ENCODE peak calls at places on chromosomes 7 and 10, in six cellular contexts. One of them, this sample, is unnamed.

GRCh38 chr10:98172495-98172894 is 38.0 kb downstream of the R3HCC1L start:
- DNase-seq in fibroblast of mammary gland: no peak
- DNase-seq in RCC 7860: no peak
- DNase-seq in NT2/D1: no peak
- DNase-seq in AML-193: no peak
- DNase-seq in bronchial epithelial cell: no peak
- DNase-seq in this sample: no peak

GRCh38 chr10:21929070-21929469 is 74.5 kb downstream of the DNAJC1 start:
- DNase-seq in fibroblast of mammary gland: no peak
- DNase-seq in RCC 7860: no peak
- DNase-seq in NT2/D1: no peak
- DNase-seq in AML-193: no peak
- DNase-seq in bronchial epithelial cell: peak; percentile 21
- DNase-seq in this sample: no peak

GRCh38 chr7:96388620-96389383 is 66.9 kb upstream of the SLC25A13 start:
- DNase-seq in fibroblast of mammary gland: peak; percentile 74
- DNase-seq in RCC 7860: peak; percentile 97
- DNase-seq in NT2/D1: peak; percentile 16
- DNase-seq in AML-193: no peak
- DNase-seq in bronchial epithelial cell: peak; percentile 81
- DNase-seq in this sample: no peak

GRCh38 chr10:97131702-97132101 is 54.1 kb downstream of the SLIT1 start:
- DNase-seq in fibroblast of mammary gland: no peak
- DNase-seq in RCC 7860: no peak
- DNase-seq in NT2/D1: no peak
- DNase-seq in AML-193: no peak
- DNase-seq in bronchial epithelial cell: no peak
- DNase-seq in this sample: no peak

GRCh38 chr10:32160866-32161265 is 104.6 kb upstream of the KIF5B start:
- DNase-seq in fibroblast of mammary gland: no peak
- DNase-seq in RCC 7860: no peak
- DNase-seq in NT2/D1: no peak
- DNase-seq in AML-193: no peak
- DNase-seq in bronchial epithelial cell: no peak
- DNase-seq in this sample: no peak

GRCh38 chr7:48389977-48390376 is 218.7 kb downstream of the ABCA13 start:
- DNase-seq in fibroblast of mammary gland: peak; percentile 74
- DNase-seq in RCC 7860: no peak
- DNase-seq in NT2/D1: no peak
- DNase-seq in AML-193: peak; percentile 77
- DNase-seq in bronchial epithelial cell: peak; percentile 95
- DNase-seq in this sample: no peak

GRCh38 chr7:103141753-103142404 is 7.0 kb downstream of the NAPEPLD start:
- DNase-seq in fibroblast of mammary gland: no peak
- DNase-seq in RCC 7860: peak; percentile 59
- DNase-seq in NT2/D1: no peak
- DNase-seq in AML-193: no peak
- DNase-seq in bronchial epithelial cell: peak; percentile 58
- DNase-seq in this sample: no peak

GRCh38 chr7:39979406-39980073 is 29.5 kb downstream of the CDK13 start:
- DNase-seq in fibroblast of mammary gland: no peak
- DNase-seq in RCC 7860: no peak
- DNase-seq in NT2/D1: no peak
- DNase-seq in AML-193: no peak
- DNase-seq in bronchial epithelial cell: no peak
- DNase-seq in this sample: no peak

GRCh38 chr7:155951554-155952158 is 139.4 kb upstream of the SHH start:
- DNase-seq in fibroblast of mammary gland: peak; percentile 61
- DNase-seq in RCC 7860: peak; percentile 97
- DNase-seq in NT2/D1: no peak
- DNase-seq in AML-193: no peak
- DNase-seq in bronchial epithelial cell: peak; percentile 98
- DNase-seq in this sample: no peak

GRCh38 chr7:104225441-104225840 is 17.6 kb upstream of the ORC5 start:
- DNase-seq in fibroblast of mammary gland: no peak
- DNase-seq in RCC 7860: no peak
- DNase-seq in NT2/D1: no peak
- DNase-seq in AML-193: no peak
- DNase-seq in bronchial epithelial cell: no peak
- DNase-seq in this sample: no peak

GRCh38 chr10:35563266-35563891 is 41.8 kb upstream of the GJD4 start:
- DNase-seq in fibroblast of mammary gland: peak; percentile 81
- DNase-seq in RCC 7860: peak; percentile 51
- DNase-seq in NT2/D1: peak; percentile 42
- DNase-seq in AML-193: peak; percentile 52
- DNase-seq in bronchial epithelial cell: peak; percentile 65
- DNase-seq in this sample: peak; percentile 28

GRCh38 chr7:157688439-157689268 is 351.9 kb downstream of the DNAJB6 start:
- DNase-seq in fibroblast of mammary gland: no peak
- DNase-seq in RCC 7860: no peak
- DNase-seq in NT2/D1: no peak
- DNase-seq in AML-193: no peak
- DNase-seq in bronchial epithelial cell: no peak
- DNase-seq in this sample: no peak

GRCh38 chr10:86520871-86521619 is 547 bp downstream of the WAPL start:
- DNase-seq in fibroblast of mammary gland: peak; percentile 54
- DNase-seq in RCC 7860: peak; percentile 29
- DNase-seq in NT2/D1: no peak
- DNase-seq in AML-193: peak; percentile 21
- DNase-seq in bronchial epithelial cell: peak; percentile 42
- DNase-seq in this sample: no peak

GRCh38 chr10:96500050-96500449 is 13.7 kb downstream of the TLL2 start:
- DNase-seq in fibroblast of mammary gland: no peak
- DNase-seq in RCC 7860: no peak
- DNase-seq in NT2/D1: no peak
- DNase-seq in AML-193: no peak
- DNase-seq in bronchial epithelial cell: no peak
- DNase-seq in this sample: no peak

GRCh38 chr7:78130443-78131200 is 332.0 kb downstream of the PHTF2 start:
- DNase-seq in fibroblast of mammary gland: no peak
- DNase-seq in RCC 7860: no peak
- DNase-seq in NT2/D1: no peak
- DNase-seq in AML-193: no peak
- DNase-seq in bronchial epithelial cell: no peak
- DNase-seq in this sample: no peak

GRCh38 chr10:5089869-5090268 is 4.3 kb upstream of the AKR1C3 start:
- DNase-seq in fibroblast of mammary gland: peak; percentile 51
- DNase-seq in RCC 7860: no peak
- DNase-seq in NT2/D1: no peak
- DNase-seq in AML-193: peak; percentile 43
- DNase-seq in bronchial epithelial cell: peak; percentile 93
- DNase-seq in this sample: no peak

GRCh38 chr7:55177068-55177530 is 158.3 kb downstream of the EGFR start:
- DNase-seq in fibroblast of mammary gland: no peak
- DNase-seq in RCC 7860: peak; percentile 89
- DNase-seq in NT2/D1: no peak
- DNase-seq in AML-193: no peak
- DNase-seq in bronchial epithelial cell: no peak
- DNase-seq in this sample: no peak

GRCh38 chr7:149772236-149772820 is 1.1 kb downstream of the ZNF467 start:
- DNase-seq in fibroblast of mammary gland: no peak
- DNase-seq in RCC 7860: no peak
- DNase-seq in NT2/D1: no peak
- DNase-seq in AML-193: no peak
- DNase-seq in bronchial epithelial cell: no peak
- DNase-seq in this sample: no peak

GRCh38 chr10:21975378-21975990 is 28.0 kb downstream of the DNAJC1 start:
- DNase-seq in fibroblast of mammary gland: peak; percentile 15
- DNase-seq in RCC 7860: no peak
- DNase-seq in NT2/D1: no peak
- DNase-seq in AML-193: no peak
- DNase-seq in bronchial epithelial cell: no peak
- DNase-seq in this sample: no peak

GRCh38 chr10:659710-660141 is 29.7 kb downstream of the DIP2C start:
- DNase-seq in fibroblast of mammary gland: peak; percentile 71
- DNase-seq in RCC 7860: peak; percentile 80
- DNase-seq in NT2/D1: no peak
- DNase-seq in AML-193: no peak
- DNase-seq in bronchial epithelial cell: peak; percentile 15
- DNase-seq in this sample: no peak

GRCh38 chr7:82965088-82966036 is 197.3 kb downstream of the PCLO start:
- DNase-seq in fibroblast of mammary gland: no peak
- DNase-seq in RCC 7860: no peak
- DNase-seq in NT2/D1: no peak
- DNase-seq in AML-193: no peak
- DNase-seq in bronchial epithelial cell: no peak
- DNase-seq in this sample: no peak